ENCODE peak calls at places on chromosomes 1 and 21, in four cellular contexts. C, M, D and K are unnamed samples.

GRCh38 chr1:19577001-19577400 is 67.1 kb upstream of the NBL1 start:
- DNase-seq in C (no peak), M (no peak), D (no peak), K (no peak)

GRCh38 chr1:117392776-117393175 is 25.5 kb downstream of the MAN1A2 start:
- DNase-seq in C (no peak), M (no peak), D (no peak), K (no peak)

GRCh38 chr1:2146836-2147517 is 47.6 kb downstream of the FAAP20 start:
- DNase-seq in C (peak), M (no peak), D (no peak), K (no peak)

GRCh38 chr1:164971391-164971790 is 385.1 kb downstream of the LMX1A start:
- DNase-seq in C (no peak), M (no peak), D (no peak), K (no peak)

GRCh38 chr21:37712204-37712934 is 203.9 kb downstream of the KCNJ6 start:
- DNase-seq in C (peak), M (peak), D (no peak), K (peak)

GRCh38 chr21:41761211-41762181 is 5.4 kb downstream of the RIPK4 start:
- DNase-seq in C (peak), M (no peak), D (no peak), K (peak)

GRCh38 chr1:204155881-204156280 is 4.0 kb upstream of the ETNK2 start:
- DNase-seq in C (no peak), M (no peak), D (no peak), K (peak)

GRCh38 chr1:12063141-12064072 is at the start of gene TNFRSF8:
- DNase-seq in C (peak), M (no peak), D (no peak), K (no peak)

GRCh38 chr21:16125274-16125673 is 395.5 kb downstream of the USP25 start:
- DNase-seq in C (no peak), M (no peak), D (no peak), K (no peak)

GRCh38 chr1:206878456-206878855 is 13.0 kb downstream of the IL20 start:
- DNase-seq in C (no peak), M (no peak), D (no peak), K (no peak)
- TF ChIP-seq CTCF in C (no peak), M (peak), D (no peak), K (no peak)

GRCh38 chr1:178694923-178695525 is 30.0 kb upstream of the RALGPS2 start:
- DNase-seq in C (no peak), M (no peak), D (no peak), K (no peak)

GRCh38 chr1:178689769-178690168 is 35.3 kb upstream of the RALGPS2 start:
- DNase-seq in C (no peak), M (no peak), D (no peak), K (no peak)

GRCh38 chr1:178692564-178693327 is 32.3 kb upstream of the RALGPS2 start:
- DNase-seq in C (no peak), M (no peak), D (no peak), K (no peak)

GRCh38 chr1:178690496-178690895 is 34.5 kb upstream of the RALGPS2 start:
- DNase-seq in C (no peak), M (no peak), D (no peak), K (no peak)

GRCh38 chr1:178693368-178693767 is 31.7 kb upstream of the RALGPS2 start:
- DNase-seq in C (no peak), M (peak), D (no peak), K (no peak)
- TF ChIP-seq CTCF in C (no peak), M (no peak), D (no peak), K (no peak)

GRCh38 chr1:228174482-228175315 is 9.1 kb downstream of the IBA57 start:
- DNase-seq in C (peak), M (no peak), D (no peak), K (peak)
- TF ChIP-seq CTCF in C (no peak), M (no peak), D (no peak), K (no peak)

GRCh38 chr1:17671741-17672140 is 83.4 kb upstream of the ACTL8 start:
- DNase-seq in C (no peak), M (no peak), D (no peak), K (no peak)
- TF ChIP-seq CTCF in C (no peak), M (peak), D (no peak), K (no peak)

GRCh38 chr1:65581120-65581519 is 160.7 kb downstream of the LEPR start:
- DNase-seq in C (no peak), M (no peak), D (no peak), K (no peak)
- TF ChIP-seq CTCF in C (no peak), M (no peak), D (no peak), K (peak)

GRCh38 chr1:17004466-17005364 is 7.0 kb downstream of the ATP13A2 start:
- DNase-seq in C (peak), M (no peak), D (no peak), K (no peak)
- TF ChIP-seq CTCF in C (no peak), M (no peak), D (no peak), K (no peak)

GRCh38 chr1:244545511-244545910 is 84.4 kb downstream of the CATSPERE start:
- DNase-seq in C (no peak), M (no peak), D (no peak), K (no peak)

GRCh38 chr1:244552336-244552735 is 91.3 kb downstream of the CATSPERE start:
- DNase-seq in C (no peak), M (no peak), D (no peak), K (no peak)

GRCh38 chr1:244548558-244549115 is 87.6 kb downstream of the CATSPERE start:
- DNase-seq in C (no peak), M (no peak), D (no peak), K (no peak)
- TF ChIP-seq CTCF in C (no peak), M (no peak), D (no peak), K (no peak)

DNA sequence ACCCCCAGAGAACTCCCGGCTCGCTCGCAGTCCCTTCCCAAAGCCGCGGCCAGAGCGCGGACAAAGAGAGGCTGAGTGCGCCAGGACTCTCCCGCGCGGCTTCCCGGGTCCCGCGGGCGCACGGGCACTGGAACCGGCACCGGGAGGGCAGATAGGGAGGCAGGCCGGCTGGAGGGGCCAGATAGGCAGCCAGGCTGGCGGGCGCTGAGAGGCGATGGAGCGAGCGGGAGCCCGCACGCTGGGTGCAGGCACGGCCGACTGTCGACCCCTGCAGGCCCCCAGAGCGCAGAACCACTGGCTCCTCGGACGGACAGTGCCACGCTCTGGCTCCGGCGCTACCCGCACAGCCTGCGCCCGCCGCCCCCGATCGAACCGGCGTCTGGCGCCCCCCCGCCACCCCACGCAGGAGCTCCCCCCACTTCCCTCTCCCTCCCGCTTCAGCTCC is 634 bp downstream of the SLC6A9 start:
- DNase-seq in C (no peak), M (peak), D (peak), K (no peak)
- TF ChIP-seq CTCF in C (no peak), M (no peak), D (peak), K (peak)

DNA sequence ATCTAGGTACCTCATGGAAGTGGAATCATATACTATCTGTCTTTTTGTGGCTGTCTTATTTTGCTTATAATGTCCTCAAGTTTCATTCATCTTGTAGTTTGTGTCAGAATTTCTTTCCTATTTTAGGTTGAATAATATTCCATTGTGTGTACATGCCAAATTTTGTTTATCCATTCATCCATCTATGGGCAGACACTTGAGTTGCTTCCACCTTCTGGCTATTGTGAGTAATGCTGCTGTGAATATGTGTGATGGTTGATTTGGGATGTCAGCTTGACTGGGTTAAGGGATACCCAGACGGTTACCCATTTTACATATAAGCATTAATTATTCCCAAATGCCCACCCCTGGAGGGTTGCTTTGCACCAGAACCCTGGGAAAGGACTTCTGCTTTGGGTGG is 477.5 kb downstream of the PTPRU start:
- DNase-seq in C (no peak), M (no peak), D (no peak), K (no peak)
- TF ChIP-seq CTCF in C (no peak), M (no peak), D (no peak), K (no peak)